ENCODE peak calls at places on chromosomes 13 and 19, in six cellular contexts. K is neuronal stem cell, T is H9, S is IMR-90, V is trophoblast cell, Y is H1. U is an unnamed sample. For H3K4me1, the result is how much of the 10 kb centered on the place peaks cover.

GRCh38 chr13:99178636-99179035 is 22.0 kb upstream of the UBAC2 start:
- DNase-seq in K (no peak), T (no peak), S (no peak), V (no peak), Y (no peak), U (peak)

GRCh38 chr19:55090564-55090963 is 14.9 kb downstream of the EPS8L1 start:
- DNase-seq in K (no peak), T (no peak), S (no peak), V (no peak), Y (no peak), U (no peak)

GRCh38 chr19:45440873-45441654 is 17.3 kb upstream of the ERCC1 start:
- DNase-seq in K (no peak), T (peak), S (peak), V (peak), Y (no peak), U (peak)

GRCh38 chr19:38056646-38057045 is 149.6 kb downstream of the SIPA1L3 start:
- DNase-seq in K (no peak), T (no peak), S (no peak), V (peak), Y (no peak), U (no peak)

GRCh38 chr19:16896098-16896912 is 7.5 kb downstream of the F2RL3 start:
- DNase-seq in K (peak), T (peak), S (no peak), V (peak), Y (peak), U (no peak)

GRCh38 chr13:52850396-52851152 is 2.1 kb upstream of the PCDH8 start:
- DNase-seq in K (peak), T (peak), S (peak), V (peak), Y (peak), U (peak)

GRCh38 chr13:34430294-34430693 is 511.8 kb upstream of the NBEA start:
- DNase-seq in K (no peak), T (no peak), S (peak), V (no peak), Y (no peak), U (peak)

GRCh38 chr19:55353803-55354697 is 469 bp downstream of the COX6B2 start:
- DNase-seq in K (no peak), T (peak), S (peak), V (peak), Y (peak), U (peak)

GRCh38 chr13:76795701-76796695 is 90.2 kb downstream of the KCTD12 start:
- DNase-seq in K (no peak), T (no peak), S (peak), V (no peak), Y (no peak), U (peak)

GRCh38 chr19:3442487-3443071 is 37.7 kb downstream of the SMIM24 start:
- DNase-seq in K (no peak), T (no peak), S (no peak), V (no peak), Y (no peak), U (no peak)

GRCh38 chr13:46951516-46951915 is 54.7 kb upstream of the HTR2A start:
- DNase-seq in K (no peak), T (no peak), S (no peak), V (no peak), Y (no peak), U (no peak)

GRCh38 chr13:89458456-89458855 is 1787.3 kb downstream of the SLITRK5 start:
- DNase-seq in K (no peak), T (no peak), S (no peak), V (no peak), Y (no peak), U (no peak)

GRCh38 chr13:48853381-48854102 is 122.2 kb upstream of the FNDC3A start:
- DNase-seq in K (no peak), T (no peak), S (peak), V (no peak), Y (no peak), U (peak)

GRCh38 chr19:35195822-35196221 is 32.7 kb downstream of the FAM187B start:
- DNase-seq in K (no peak), T (no peak), S (no peak), V (no peak), Y (no peak), U (no peak)

GRCh38 chr19:42323473-42323851 is 2.0 kb upstream of the MEGF8 start:
- DNase-seq in K (no peak), T (peak), S (no peak), V (no peak), Y (peak), U (no peak)

GRCh38 chr13:101529419-101529818 is 76.9 kb downstream of the ITGBL1 start:
- DNase-seq in K (no peak), T (no peak), S (peak), V (no peak), Y (no peak), U (peak)

GRCh38 chr13:60210510-60211065 is 46.9 kb upstream of the DIAPH3 start:
- DNase-seq in K (no peak), T (no peak), S (no peak), V (no peak), Y (no peak), U (no peak)

GRCh38 chr13:75855216-75855615 is 219.1 kb downstream of the LMO7 start:
- DNase-seq in K (no peak), T (no peak), S (no peak), V (no peak), Y (no peak), U (no peak)

GRCh38 chr13:110628952-110629701 is 13.8 kb downstream of the NAXD start:
- DNase-seq in K (no peak), T (no peak), S (no peak), V (peak), Y (no peak), U (peak)

GRCh38 chr13:93522486-93522885 is 295.9 kb downstream of the GPC6 start:
- DNase-seq in K (no peak), T (no peak), S (peak), V (no peak), Y (no peak), U (no peak)

GRCh38 chr13:26468203-26468602 is 89.3 kb upstream of the WASF3 start:
- DNase-seq in K (no peak), T (no peak), S (no peak), V (no peak), Y (peak), U (no peak)

GRCh38 chr19:16889429-16889882 is 657 bp downstream of the F2RL3 start:
- DNase-seq in K (no peak), T (no peak), S (no peak), V (no peak), Y (no peak), U (peak)

GRCh38 chr13:110589991-110590390 is 25.4 kb upstream of the NAXD start:
- DNase-seq in K (no peak), T (no peak), S (no peak), V (no peak), Y (no peak), U (no peak)

GRCh38 chr13:59038824-59039223 is 1124.9 kb downstream of the DIAPH3 start:
- DNase-seq in K (no peak), T (no peak), S (peak), V (no peak), Y (no peak), U (peak)

GRCh38 chr19:48390188-48391099 is 907 bp downstream of the KDELR1 start:
- DNase-seq in K (no peak), T (peak), S (peak), V (peak), Y (peak), U (peak)
- H3K4me1 ChIP-seq in K (under half), T (under half), S (under half), V (under half), Y (under half), U (under half)

GRCh38 chr13:40366119-40366518 is 300.3 kb downstream of the FOXO1 start:
- DNase-seq in K (no peak), T (no peak), S (no peak), V (no peak), Y (no peak), U (no peak)
- H4K91ac ChIP-seq in K (no peak), T (no peak), S (no peak), V (no peak), Y (no peak), U (no peak)

GRCh38 chr19:679418-680286 is 3.5 kb downstream of the FSTL3 start:
- DNase-seq in K (no peak), T (peak), S (peak), V (peak), Y (no peak), U (peak)
- H4K8ac ChIP-seq in K (no peak), T (no peak), S (peak), V (peak), Y (no peak), U (peak)

GRCh38 chr19:6521718-6522646 is 8.8 kb upstream of the TNFSF9 start:
- DNase-seq in K (no peak), T (no peak), S (no peak), V (no peak), Y (no peak), U (no peak)

GRCh38 chr19:6519289-6519688 is 11.5 kb upstream of the TNFSF9 start:
- DNase-seq in K (no peak), T (no peak), S (peak), V (no peak), Y (no peak), U (no peak)

GRCh38 chr19:6516018-6516658 is 14.0 kb upstream of the TUBB4A start:
- DNase-seq in K (peak), T (peak), S (peak), V (peak), Y (peak), U (peak)

GRCh38 chr19:6514926-6515325 is 12.8 kb upstream of the TUBB4A start:
- DNase-seq in K (no peak), T (no peak), S (no peak), V (no peak), Y (no peak), U (no peak)

DNA sequence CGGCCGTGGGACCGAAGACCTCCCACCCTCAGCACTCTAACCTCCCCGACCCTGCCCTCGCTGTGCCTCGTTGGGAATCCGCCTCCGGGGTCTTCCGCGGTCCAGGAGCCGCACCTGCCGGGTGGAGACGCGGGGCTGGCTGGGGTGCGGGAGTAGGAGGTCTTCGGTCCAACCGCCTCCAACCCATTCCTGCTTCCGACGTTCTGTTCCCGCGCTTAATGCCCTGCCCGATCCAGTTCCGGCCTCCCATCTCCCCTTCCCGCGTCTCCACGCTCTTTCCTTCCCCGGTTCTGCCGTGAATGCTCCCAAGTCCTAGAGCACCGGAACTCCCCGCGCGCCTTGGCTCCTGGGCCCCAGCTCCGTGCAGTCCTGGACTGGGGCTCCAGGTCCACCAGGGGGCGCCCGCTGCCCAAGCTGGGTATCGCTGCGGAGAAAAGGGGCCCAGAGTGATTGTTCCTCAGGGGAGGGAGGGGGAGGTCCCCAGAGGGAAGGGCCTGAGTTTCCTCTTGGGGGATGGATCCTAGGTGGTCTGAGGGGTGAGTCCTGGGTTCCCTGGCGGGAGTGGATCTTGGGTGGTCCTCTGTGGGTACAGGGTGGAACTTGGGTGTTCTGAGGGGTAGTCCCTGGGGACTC is 14.1 kb upstream of the TNFSF9 start:
- DNase-seq in K (peak), T (peak), S (peak), V (peak), Y (peak), U (peak)
- H3K4me1 ChIP-seq in K (under half), T (under half), S (under half), V (under half), Y (under half), U (under half)

GRCh38 chr13:104085611-104086010 is 1019.4 kb upstream of the SLC10A2 start:
- DNase-seq in K (no peak), T (no peak), S (no peak), V (no peak), Y (no peak), U (peak)

GRCh38 chr13:104086759-104087158 is 1020.5 kb upstream of the SLC10A2 start:
- DNase-seq in K (no peak), T (no peak), S (peak), V (peak), Y (no peak), U (peak)

GRCh38 chr13:104086205-104086604 is 1020.0 kb upstream of the SLC10A2 start:
- DNase-seq in K (no peak), T (no peak), S (peak), V (no peak), Y (no peak), U (peak)
- H4K91ac ChIP-seq in K (no peak), T (no peak), S (no peak), V (no peak), Y (no peak), U (no peak)

GRCh38 chr19:510606-511100 is 3.4 kb downstream of the TPGS1 start:
- DNase-seq in K (peak), T (peak), S (peak), V (peak), Y (peak), U (peak)

GRCh38 chr19:506404-507285 is 652 bp upstream of the TPGS1 start:
- DNase-seq in K (no peak), T (peak), S (peak), V (peak), Y (peak), U (peak)

GRCh38 chr19:508204-509150 is 1.2 kb downstream of the TPGS1 start:
- DNase-seq in K (no peak), T (no peak), S (no peak), V (no peak), Y (no peak), U (no peak)

GRCh38 chr19:504634-505033 is 2.7 kb upstream of the TPGS1 start:
- DNase-seq in K (no peak), T (peak), S (no peak), V (no peak), Y (no peak), U (no peak)

GRCh38 chr19:507286-508203 is at the start of gene TPGS1:
- DNase-seq in K (peak), T (peak), S (peak), V (peak), Y (peak), U (peak)
- H4K8ac ChIP-seq in K (peak), T (no peak), S (peak), V (peak), Y (peak), U (peak)

GRCh38 chr19:8209111-8209964 is at the start of gene CERS4:
- DNase-seq in K (peak), T (peak), S (peak), V (no peak), Y (peak), U (peak)

GRCh38 chr19:8204961-8205360 is 4.2 kb upstream of the CERS4 start:
- DNase-seq in K (no peak), T (peak), S (no peak), V (no peak), Y (no peak), U (no peak)

GRCh38 chr19:8208710-8209110 is 460 bp upstream of the CERS4 start:
- DNase-seq in K (peak), T (no peak), S (no peak), V (no peak), Y (no peak), U (no peak)

GRCh38 chr19:8208119-8208709 is 956 bp upstream of the CERS4 start:
- DNase-seq in K (no peak), T (peak), S (no peak), V (no peak), Y (peak), U (no peak)

GRCh38 chr19:8206147-8207087 is 2.8 kb upstream of the CERS4 start:
- DNase-seq in K (no peak), T (peak), S (no peak), V (no peak), Y (no peak), U (no peak)
- H3K4me1 ChIP-seq in K (under half), T (under half), S (under half), V (under half), Y (under half), U (under half)

GRCh38 chr13:42108217-42108616 is 59.8 kb downstream of the DGKH start:
- DNase-seq in K (no peak), T (no peak), S (no peak), V (no peak), Y (no peak), U (no peak)
- H4K91ac ChIP-seq in K (no peak), T (no peak), S (no peak), V (no peak), Y (no peak), U (no peak)

GRCh38 chr19:50432221-50432626 is 468 bp upstream of the MYBPC2 start:
- DNase-seq in K (peak), T (no peak), S (no peak), V (no peak), Y (no peak), U (peak)

GRCh38 chr19:50430888-50431342 is 1.8 kb upstream of the MYBPC2 start:
- DNase-seq in K (no peak), T (no peak), S (no peak), V (no peak), Y (no peak), U (no peak)

GRCh38 chr19:50433201-50434180 is 799 bp downstream of the MYBPC2 start:
- DNase-seq in K (no peak), T (no peak), S (no peak), V (no peak), Y (no peak), U (no peak)

GRCh38 chr19:50431343-50432220 is 1.1 kb upstream of the MYBPC2 start:
- DNase-seq in K (peak), T (peak), S (peak), V (peak), Y (peak), U (peak)

GRCh38 chr19:50432658-50433057 is at the start of gene MYBPC2:
- DNase-seq in K (no peak), T (no peak), S (no peak), V (peak), Y (no peak), U (no peak)
- H4K8ac ChIP-seq in K (no peak), T (no peak), S (peak), V (peak), Y (peak), U (peak)

U was measured in mesenchymal stem cell.